ENCODE peak calls at places on chromosomes 13 and 19, in seven cellular contexts. D, T, E, O, W, Y and G are unnamed samples.

GRCh38 chr13:33194820-33195692 is 90.5 kb downstream of the STARD13 start:
- DNase-seq in O (no peak), T (no peak), D (no peak), E (peak; percentile 97), Y (no peak), W (no peak), G (no peak)

GRCh38 chr13:90447735-90448103 is 899.8 kb upstream of the MIR17HG start:
- DNase-seq in Y (no peak), T (no peak), E (peak; percentile 10), O (no peak), D (peak; percentile 91), W (no peak), G (no peak)

GRCh38 chr13:42039946-42040729 is 8.3 kb upstream of the DGKH start:
- DNase-seq in Y (peak; percentile 95), E (peak; percentile 88), T (peak; percentile 96), O (peak; percentile 77), D (peak; percentile 73), W (no peak), G (no peak)

GRCh38 chr13:74194856-74195255 is 60.7 kb upstream of the KLF12 start:
- DNase-seq in T (no peak), W (no peak), E (no peak), O (no peak), Y (no peak), D (no peak), G (no peak)

GRCh38 chr13:50220938-50221337 is 205.7 kb downstream of the KCNRG start:
- DNase-seq in W (no peak), T (no peak), E (no peak), Y (no peak), O (no peak), D (no peak), G (no peak)

GRCh38 chr19:49811328-49811727 is 1.8 kb downstream of the FUZ start:
- DNase-seq in O (no peak), D (no peak), T (no peak), W (no peak), E (no peak), Y (no peak), G (no peak)

GRCh38 chr19:16019691-16020448 is 56.4 kb upstream of the TPM4 start:
- DNase-seq in D (no peak), E (no peak), O (no peak), W (no peak), T (no peak), Y (no peak), G (no peak)

GRCh38 chr13:29397265-29397664 is 198.2 kb downstream of the SLC7A1 start:
- DNase-seq in W (no peak), T (no peak), D (no peak), E (no peak), Y (no peak), O (no peak), G (no peak)

GRCh38 chr19:51719251-51719901 is 4.4 kb downstream of the HAS1 start:
- DNase-seq in O (no peak), W (no peak), T (no peak), Y (no peak), E (no peak), D (no peak), G (no peak)

GRCh38 chr19:39677931-39678889 is 22.5 kb downstream of the LGALS16 start:
- DNase-seq in E (no peak), W (no peak), Y (no peak), T (no peak), O (no peak), D (no peak), G (no peak)

GRCh38 chr13:97226013-97226412 is 3.9 kb downstream of the MBNL2 start:
- DNase-seq in E (no peak), O (no peak), W (no peak), T (no peak), D (no peak), Y (no peak), G (no peak)

GRCh38 chr19:14595558-14595957 is 12.7 kb downstream of the CLEC17A start:
- DNase-seq in W (no peak), Y (no peak), E (no peak), T (no peak), O (no peak), D (no peak), G (no peak)

GRCh38 chr19:30128211-30128610 is 186.2 kb downstream of the URI1 start:
- DNase-seq in E (no peak), Y (no peak), W (no peak), T (peak; percentile 39), D (no peak), O (no peak), G (no peak)

GRCh38 chr19:38190793-38191192 is 33.2 kb downstream of the DPF1 start:
- DNase-seq in Y (no peak), E (no peak), T (no peak), W (no peak), O (no peak), D (no peak), G (no peak)

GRCh38 chr19:33374406-33374703 is 846 bp downstream of the CEBPG start:
- DNase-seq in E (peak; percentile 42), D (peak; percentile 32), W (no peak), Y (no peak), O (no peak), T (no peak), G (no peak)

GRCh38 chr19:43624933-43625332 is 5.5 kb upstream of the ZNF428 start:
- DNase-seq in E (peak; percentile 41), D (peak; percentile 94), Y (peak; percentile 36), O (no peak), T (peak; percentile 92), W (no peak), G (no peak)

GRCh38 chr19:574658-575526 is 2.5 kb downstream of the BSG start:
- DNase-seq in E (peak; percentile 58), D (no peak), T (no peak), O (no peak), Y (peak; percentile 75), W (no peak), G (no peak)

GRCh38 chr19:7681336-7682174 is 922 bp downstream of the TRAPPC5 start:
- DNase-seq in T (peak; percentile 94), D (peak; percentile 95), Y (peak; percentile 66), W (peak; percentile 66), O (peak; percentile 67), E (peak; percentile 77), G (no peak)

GRCh38 chr19:50204811-50205675 is 1.6 kb downstream of the MYH14 start:
- DNase-seq in W (no peak), E (no peak), Y (peak; percentile 65), O (peak; percentile 72), D (peak; percentile 88), T (no peak), G (no peak)

DNA sequence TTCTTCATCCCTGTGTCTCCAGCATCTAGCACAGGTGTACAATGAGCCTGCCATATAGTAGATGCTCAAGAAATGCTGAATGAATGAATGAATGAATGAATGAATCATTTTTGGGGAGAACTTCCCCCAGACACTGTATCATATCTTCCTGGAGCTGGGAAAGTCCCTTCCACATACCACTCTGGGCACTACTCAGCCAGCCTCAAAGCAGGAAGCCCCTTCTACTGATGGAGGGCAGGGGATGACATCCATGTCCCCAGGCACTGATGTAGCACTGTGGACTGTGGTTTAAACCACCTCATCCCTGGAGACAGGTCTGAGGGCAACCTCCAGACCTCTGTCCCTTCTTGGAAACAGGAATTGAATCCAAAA is 4.8 kb downstream of the GNA15 start:
- DNase-seq in W (no peak), T (no peak), Y (no peak), E (no peak), D (no peak), O (no peak), G (no peak)
- H3K27ac ChIP-seq in W (no peak overlapping the region), T (peak overlapping the region; percentile 80), Y (no peak overlapping the region), E (no peak overlapping the region), D (no peak overlapping the region), O (no peak overlapping the region), G (no peak overlapping the region)

GRCh38 chr13:101325423-101325822 is 90.9 kb downstream of the NALCN start:
- DNase-seq in O (peak; percentile 48), D (no peak), Y (no peak), T (no peak), E (no peak), W (no peak), G (no peak)
- H3K27ac ChIP-seq in O (peak overlapping the region; percentile 77), D (no peak overlapping the region), Y (no peak overlapping the region), T (no peak overlapping the region), E (no peak overlapping the region), W (no peak overlapping the region), G (no peak overlapping the region)

DNA sequence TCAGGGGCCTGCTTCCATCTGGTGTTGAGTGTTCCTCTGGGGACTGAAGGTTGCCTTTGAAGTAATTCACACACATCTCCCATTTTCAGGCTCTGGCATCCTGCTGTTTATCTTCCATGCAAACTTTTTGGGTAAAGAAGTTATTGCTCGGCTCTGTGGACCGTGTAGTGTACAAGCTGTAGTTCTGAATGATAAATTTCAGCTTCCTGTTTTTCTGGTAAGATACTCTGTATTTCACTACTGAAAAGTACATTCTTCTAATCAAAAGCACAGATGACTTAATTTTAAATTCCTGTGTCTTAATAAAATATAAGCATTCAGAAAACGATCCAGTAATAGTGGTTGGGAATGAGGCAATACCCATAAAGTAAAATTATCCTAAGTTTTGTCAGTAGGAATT is 36.7 kb downstream of the MPHOSPH8 start:
- DNase-seq in O (no peak), E (no peak), Y (no peak), D (no peak), T (no peak), W (no peak), G (no peak)
- H3K27ac ChIP-seq in O (no peak overlapping the region), E (no peak overlapping the region), Y (no peak overlapping the region), D (no peak overlapping the region), T (no peak overlapping the region), W (no peak overlapping the region), G (peak overlapping the region; percentile 8)

GRCh38 chr13:40486518-40487163 is 179.8 kb downstream of the FOXO1 start:
- DNase-seq in O (no peak), T (no peak), E (no peak), D (no peak), Y (no peak), W (no peak), G (no peak)

GRCh38 chr13:40483601-40484000 is 182.8 kb downstream of the FOXO1 start:
- DNase-seq in O (no peak), D (no peak), W (no peak), Y (peak; percentile 60), T (no peak), E (no peak), G (no peak)

GRCh38 chr13:40484101-40484800 is 182.2 kb downstream of the FOXO1 start:
- DNase-seq in O (no peak), Y (no peak), D (no peak), W (no peak), T (no peak), E (no peak), G (no peak)

GRCh38 chr13:40485611-40486517 is 180.6 kb downstream of the FOXO1 start:
- DNase-seq in E (no peak), T (no peak), O (no peak), D (no peak), Y (no peak), W (no peak), G (no peak)

DNA sequence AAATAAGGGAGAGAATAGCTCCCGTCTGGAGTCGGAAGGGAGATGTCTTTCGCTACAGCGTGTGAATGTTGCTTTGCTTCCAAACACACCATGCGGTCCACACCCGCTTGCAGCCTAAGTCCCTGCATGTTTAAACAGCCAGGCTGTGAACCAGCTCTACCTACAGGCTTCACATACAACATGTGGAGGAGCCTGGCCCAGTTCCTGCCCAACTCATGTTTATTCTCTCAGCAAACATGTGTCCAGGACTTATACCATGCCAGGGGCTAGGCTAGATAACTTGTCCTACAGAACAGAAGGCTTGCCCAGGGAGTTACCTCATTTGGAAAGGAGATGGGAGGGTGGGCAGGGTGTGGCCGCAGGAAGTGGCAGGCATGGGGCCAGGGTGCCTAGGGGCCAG is 181.5 kb downstream of the FOXO1 start:
- DNase-seq in D (no peak), W (no peak), T (no peak), O (no peak), E (no peak), Y (no peak), G (no peak)
- H3K27ac ChIP-seq in D (no peak overlapping the region), W (no peak overlapping the region), T (peak overlapping the region; percentile 20), O (no peak overlapping the region), E (no peak overlapping the region), Y (no peak overlapping the region), G (no peak overlapping the region)